ENCODE peak calls at places on chromosomes 11 and 22, in ten cellular contexts. One of them, this sample, is unnamed.

GRCh38 chr22:46655861-46656608 is 35.8 kb downstream of the GRAMD4 start:
- DNase-seq in small intestine: no peak
- DNase-seq in thoracic aorta: no peak
- DNase-seq in HAP-1: no peak
- DNase-seq in T1000: no peak
- DNase-seq in AG04450: no peak
- DNase-seq in A549: no peak
- DNase-seq in Calu3: no peak
- DNase-seq in BE2C: no peak
- DNase-seq in MCF 10A: no peak
- DNase-seq in this sample: no peak

GRCh38 chr11:65132988-65133700 is 1.2 kb downstream of the SYVN1 start:
- DNase-seq in BE2C: no peak
- DNase-seq in T1000: no peak
- DNase-seq in MCF 10A: peak
- DNase-seq in Calu3: peak
- DNase-seq in HAP-1: no peak
- DNase-seq in A549: peak
- DNase-seq in AG04450: no peak
- DNase-seq in thoracic aorta: no peak
- DNase-seq in small intestine: peak
- DNase-seq in this sample: peak

GRCh38 chr22:21734540-21735197 is 925 bp downstream of the YPEL1 start:
- DNase-seq in MCF 10A: peak
- DNase-seq in BE2C: no peak
- DNase-seq in T1000: no peak
- DNase-seq in thoracic aorta: no peak
- DNase-seq in Calu3: no peak
- DNase-seq in HAP-1: no peak
- DNase-seq in AG04450: no peak
- DNase-seq in A549: no peak
- DNase-seq in small intestine: no peak
- DNase-seq in this sample: no peak

GRCh38 chr11:70272009-70272408 is 1.5 kb downstream of the PPFIA1 start:
- DNase-seq in MCF 10A: no peak
- DNase-seq in Calu3: no peak
- DNase-seq in small intestine: no peak
- DNase-seq in AG04450: no peak
- DNase-seq in HAP-1: no peak
- DNase-seq in T1000: no peak
- DNase-seq in thoracic aorta: no peak
- DNase-seq in A549: no peak
- DNase-seq in BE2C: no peak
- DNase-seq in this sample: no peak

GRCh38 chr11:128624269-128625170 is 37.2 kb upstream of the ETS1 start:
- DNase-seq in T1000: no peak
- DNase-seq in BE2C: no peak
- DNase-seq in MCF 10A: no peak
- DNase-seq in small intestine: peak
- DNase-seq in Calu3: no peak
- DNase-seq in thoracic aorta: no peak
- DNase-seq in HAP-1: no peak
- DNase-seq in AG04450: no peak
- DNase-seq in A549: no peak
- DNase-seq in this sample: peak

GRCh38 chr22:44204937-44205712 is 24.4 kb downstream of the PARVG start:
- DNase-seq in AG04450: no peak
- DNase-seq in T1000: no peak
- DNase-seq in Calu3: no peak
- DNase-seq in BE2C: no peak
- DNase-seq in MCF 10A: no peak
- DNase-seq in small intestine: no peak
- DNase-seq in A549: no peak
- DNase-seq in HAP-1: no peak
- DNase-seq in thoracic aorta: no peak
- DNase-seq in this sample: no peak

GRCh38 chr11:9264381-9265210 is 554 bp downstream of the DENND5A start:
- DNase-seq in AG04450: no peak
- DNase-seq in Calu3: peak
- DNase-seq in MCF 10A: peak
- DNase-seq in HAP-1: no peak
- DNase-seq in thoracic aorta: peak
- DNase-seq in T1000: peak
- DNase-seq in A549: peak
- DNase-seq in BE2C: peak
- DNase-seq in small intestine: peak
- DNase-seq in this sample: peak

GRCh38 chr11:70134490-70134889 is 56.4 kb downstream of the ANO1 start:
- DNase-seq in T1000: no peak
- DNase-seq in AG04450: no peak
- DNase-seq in small intestine: no peak
- DNase-seq in Calu3: no peak
- DNase-seq in thoracic aorta: no peak
- DNase-seq in MCF 10A: no peak
- DNase-seq in A549: no peak
- DNase-seq in BE2C: no peak
- DNase-seq in HAP-1: no peak
- DNase-seq in this sample: no peak

GRCh38 chr22:45612940-45613339 is 58.7 kb upstream of the ATXN10 start:
- DNase-seq in A549: no peak
- DNase-seq in BE2C: peak
- DNase-seq in Calu3: no peak
- DNase-seq in MCF 10A: no peak
- DNase-seq in T1000: peak
- DNase-seq in AG04450: no peak
- DNase-seq in small intestine: no peak
- DNase-seq in thoracic aorta: no peak
- DNase-seq in HAP-1: no peak
- DNase-seq in this sample: no peak

GRCh38 chr11:64918056-64918455 is 1.0 kb upstream of the ATG2A start:
- DNase-seq in T1000: no peak
- DNase-seq in HAP-1: peak
- DNase-seq in MCF 10A: peak
- DNase-seq in A549: no peak
- DNase-seq in thoracic aorta: no peak
- DNase-seq in AG04450: peak
- DNase-seq in BE2C: no peak
- DNase-seq in Calu3: no peak
- DNase-seq in small intestine: no peak
- DNase-seq in this sample: no peak

GRCh38 chr11:77779935-77780334 is 40.6 kb downstream of the RSF1 start:
- DNase-seq in HAP-1: peak
- DNase-seq in AG04450: peak
- DNase-seq in Calu3: no peak
- DNase-seq in thoracic aorta: no peak
- DNase-seq in T1000: no peak
- DNase-seq in MCF 10A: peak
- DNase-seq in BE2C: no peak
- DNase-seq in A549: no peak
- DNase-seq in small intestine: no peak
- DNase-seq in this sample: no peak

GRCh38 chr11:131684111-131685060 is 314.0 kb downstream of the NTM start:
- DNase-seq in small intestine: no peak
- DNase-seq in Calu3: no peak
- DNase-seq in BE2C: no peak
- DNase-seq in AG04450: no peak
- DNase-seq in thoracic aorta: no peak
- DNase-seq in MCF 10A: no peak
- DNase-seq in HAP-1: no peak
- DNase-seq in T1000: no peak
- DNase-seq in A549: no peak
- DNase-seq in this sample: no peak

GRCh38 chr11:114060402-114061052 is 1.0 kb downstream of the ZBTB16 start:
- DNase-seq in A549: no peak
- DNase-seq in Calu3: peak
- DNase-seq in T1000: no peak
- DNase-seq in AG04450: no peak
- DNase-seq in HAP-1: no peak
- DNase-seq in thoracic aorta: no peak
- DNase-seq in BE2C: no peak
- DNase-seq in small intestine: peak
- DNase-seq in MCF 10A: peak
- DNase-seq in this sample: no peak

GRCh38 chr22:29480512-29481264 is 670 bp downstream of the NEFH start:
- DNase-seq in BE2C: peak
- DNase-seq in Calu3: no peak
- DNase-seq in T1000: no peak
- DNase-seq in A549: no peak
- DNase-seq in AG04450: no peak
- DNase-seq in MCF 10A: no peak
- DNase-seq in HAP-1: no peak
- DNase-seq in thoracic aorta: no peak
- DNase-seq in small intestine: no peak
- DNase-seq in this sample: no peak

GRCh38 chr11:31806944-31807790 is 4.0 kb downstream of the PAX6 start:
- DNase-seq in HAP-1: no peak
- DNase-seq in MCF 10A: no peak
- DNase-seq in small intestine: no peak
- DNase-seq in T1000: no peak
- DNase-seq in AG04450: no peak
- DNase-seq in Calu3: no peak
- DNase-seq in A549: no peak
- DNase-seq in BE2C: no peak
- DNase-seq in thoracic aorta: no peak
- DNase-seq in this sample: no peak

GRCh38 chr11:1326435-1327063 is 17.1 kb upstream of the TOLLIP start:
- DNase-seq in HAP-1: no peak
- DNase-seq in BE2C: no peak
- DNase-seq in thoracic aorta: no peak
- DNase-seq in Calu3: no peak
- DNase-seq in small intestine: no peak
- DNase-seq in MCF 10A: no peak
- DNase-seq in AG04450: peak
- DNase-seq in A549: no peak
- DNase-seq in T1000: no peak
- DNase-seq in this sample: no peak

GRCh38 chr11:63490551-63491239 is at the start of gene PLAAT5:
- DNase-seq in small intestine: no peak
- DNase-seq in BE2C: no peak
- DNase-seq in AG04450: no peak
- DNase-seq in thoracic aorta: no peak
- DNase-seq in A549: no peak
- DNase-seq in HAP-1: peak
- DNase-seq in MCF 10A: no peak
- DNase-seq in Calu3: peak
- DNase-seq in T1000: no peak
- DNase-seq in this sample: peak

GRCh38 chr22:45096256-45096907 is 67.3 kb upstream of the NUP50 start:
- DNase-seq in A549: peak
- DNase-seq in BE2C: peak
- DNase-seq in AG04450: no peak
- DNase-seq in thoracic aorta: no peak
- DNase-seq in Calu3: peak
- DNase-seq in T1000: peak
- DNase-seq in small intestine: peak
- DNase-seq in HAP-1: peak
- DNase-seq in MCF 10A: peak
- DNase-seq in this sample: peak

GRCh38 chr11:124919836-124920755 is 1.0 kb downstream of the HEPN1 start:
- DNase-seq in HAP-1: no peak
- DNase-seq in MCF 10A: no peak
- DNase-seq in thoracic aorta: no peak
- DNase-seq in AG04450: no peak
- DNase-seq in BE2C: no peak
- DNase-seq in small intestine: no peak
- DNase-seq in T1000: no peak
- DNase-seq in A549: no peak
- DNase-seq in Calu3: no peak
- DNase-seq in this sample: no peak

GRCh38 chr22:44338906-44339305 is 26.2 kb upstream of the SHISAL1 start:
- DNase-seq in A549: no peak
- DNase-seq in small intestine: no peak
- DNase-seq in HAP-1: no peak
- DNase-seq in AG04450: no peak
- DNase-seq in Calu3: no peak
- DNase-seq in thoracic aorta: no peak
- DNase-seq in BE2C: no peak
- DNase-seq in T1000: no peak
- DNase-seq in MCF 10A: no peak
- DNase-seq in this sample: no peak

GRCh38 chr22:27719033-27719341 is 82.6 kb downstream of the MN1 start:
- DNase-seq in Calu3: no peak
- DNase-seq in thoracic aorta: no peak
- DNase-seq in BE2C: no peak
- DNase-seq in A549: no peak
- DNase-seq in small intestine: no peak
- DNase-seq in T1000: no peak
- DNase-seq in HAP-1: no peak
- DNase-seq in AG04450: no peak
- DNase-seq in MCF 10A: no peak
- DNase-seq in this sample: no peak

GRCh38 chr22:50342651-50343540 is at the start of gene PPP6R2:
- DNase-seq in AG04450: no peak
- DNase-seq in MCF 10A: peak
- DNase-seq in thoracic aorta: no peak
- DNase-seq in Calu3: peak
- DNase-seq in A549: no peak
- DNase-seq in HAP-1: peak
- DNase-seq in small intestine: peak
- DNase-seq in T1000: peak
- DNase-seq in BE2C: peak
- DNase-seq in this sample: peak

GRCh38 chr11:2699185-2699530 is 636 bp downstream of the KCNQ1OT1 start:
- DNase-seq in Calu3: peak
- DNase-seq in A549: peak
- DNase-seq in T1000: no peak
- DNase-seq in MCF 10A: no peak
- DNase-seq in thoracic aorta: no peak
- DNase-seq in small intestine: peak
- DNase-seq in HAP-1: no peak
- DNase-seq in AG04450: no peak
- DNase-seq in BE2C: peak
- DNase-seq in this sample: peak

GRCh38 chr11:36373040-36374010 is 77.2 kb downstream of the PRR5L start:
- DNase-seq in Calu3: no peak
- DNase-seq in T1000: no peak
- DNase-seq in HAP-1: no peak
- DNase-seq in A549: no peak
- DNase-seq in BE2C: no peak
- DNase-seq in MCF 10A: no peak
- DNase-seq in small intestine: peak
- DNase-seq in thoracic aorta: no peak
- DNase-seq in AG04450: no peak
- DNase-seq in this sample: no peak

GRCh38 chr22:50439314-50440250 is 35.3 kb downstream of the SBF1 start:
- DNase-seq in HAP-1: no peak
- DNase-seq in thoracic aorta: no peak
- DNase-seq in A549: no peak
- DNase-seq in T1000: no peak
- DNase-seq in MCF 10A: no peak
- DNase-seq in BE2C: peak
- DNase-seq in small intestine: no peak
- DNase-seq in AG04450: no peak
- DNase-seq in Calu3: no peak
- DNase-seq in this sample: no peak

GRCh38 chr11:115886111-115886733 is 382.0 kb upstream of the CADM1 start:
- DNase-seq in T1000: no peak
- DNase-seq in AG04450: no peak
- DNase-seq in MCF 10A: no peak
- DNase-seq in HAP-1: no peak
- DNase-seq in A549: no peak
- DNase-seq in thoracic aorta: no peak
- DNase-seq in Calu3: no peak
- DNase-seq in small intestine: no peak
- DNase-seq in BE2C: no peak
- DNase-seq in this sample: no peak

GRCh38 chr22:46961591-46962290 is 199.3 kb downstream of the TBC1D22A start:
- DNase-seq in A549: no peak
- DNase-seq in AG04450: no peak
- DNase-seq in T1000: no peak
- DNase-seq in Calu3: no peak
- DNase-seq in small intestine: no peak
- DNase-seq in BE2C: no peak
- DNase-seq in MCF 10A: no peak
- DNase-seq in thoracic aorta: no peak
- DNase-seq in HAP-1: no peak
- DNase-seq in this sample: no peak

GRCh38 chr11:62708423-62709261 is 1.2 kb downstream of the GNG3 start:
- DNase-seq in MCF 10A: no peak
- DNase-seq in small intestine: peak
- DNase-seq in BE2C: no peak
- DNase-seq in HAP-1: no peak
- DNase-seq in T1000: no peak
- DNase-seq in AG04450: no peak
- DNase-seq in Calu3: no peak
- DNase-seq in thoracic aorta: no peak
- DNase-seq in A549: no peak
- DNase-seq in this sample: peak

This sample was measured in transverse colon.